ENCODE peak calls at places on chromosome X, in four cellular contexts. F is psoas muscle, S is testis, V is cardiac fibroblast. K is an unnamed sample.

GRCh38 chrX:42028113-42028512 is 104.8 kb upstream of the CASK start:
- DNase-seq in F (no peak), S (peak), V (no peak), K (peak)

GRCh38 chrX:68432648-68433047 is 647 bp downstream of the OPHN1 start:
- DNase-seq in F (no peak), S (no peak), V (peak), K (no peak)

GRCh38 chrX:105267167-105267566 is 46.7 kb upstream of the TEX13A start:
- DNase-seq in F (no peak), S (no peak), V (no peak), K (no peak)

GRCh38 chrX:106894392-106894909 is 8.7 kb downstream of the RIPPLY1 start:
- DNase-seq in F (peak), S (peak), V (peak), K (peak)

GRCh38 chrX:47200385-47201150 is 6.9 kb downstream of the UBA1 start:
- DNase-seq in F (peak), S (no peak), V (peak), K (no peak)

GRCh38 chrX:10278716-10279115 is 121.9 kb downstream of the CLCN4 start:
- DNase-seq in F (no peak), S (no peak), V (no peak), K (no peak)

GRCh38 chrX:22135171-22135711 is 103.1 kb downstream of the PHEX start:
- DNase-seq in F (no peak), S (no peak), V (peak), K (no peak)

GRCh38 chrX:36930491-36930890 is 77.7 kb upstream of the FAM47C start:
- DNase-seq in F (no peak), S (no peak), V (no peak), K (no peak)

GRCh38 chrX:1576201-1577101 is 15.0 kb upstream of the AKAP17A start:
- DNase-seq in F (no peak), S (no peak), V (no peak), K (no peak)

GRCh38 chrX:131728295-131729145 is 184.6 kb downstream of the OR13H1 start:
- DNase-seq in F (peak), S (peak), V (no peak), K (no peak)

GRCh38 chrX:114615765-114616164 is 31.9 kb downstream of the HTR2C start:
- DNase-seq in F (no peak), S (no peak), V (no peak), K (no peak)

DNA sequence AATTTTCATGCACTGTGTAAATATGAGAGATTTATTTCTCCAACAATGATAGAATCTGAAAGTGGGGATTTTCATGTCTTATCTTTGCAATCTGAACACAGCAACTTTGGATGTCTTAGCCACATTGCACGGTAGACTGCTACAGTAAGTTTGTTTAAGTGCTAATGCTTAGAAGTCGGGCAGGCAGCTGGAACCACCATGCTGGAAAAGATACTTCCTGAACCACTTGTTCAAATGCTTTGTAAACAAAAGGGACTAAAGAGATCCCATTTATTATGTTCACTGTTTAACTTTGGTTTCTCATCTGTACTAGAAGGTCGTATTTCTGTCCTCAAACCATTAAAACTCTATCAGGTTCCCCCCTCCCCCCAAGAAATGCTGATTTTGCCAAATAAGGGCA is 555.9 kb upstream of the DIPK2B start:
- DNase-seq in F (no peak), S (no peak), V (no peak), K (no peak)
- H3K4me3 ChIP-seq in F (no peak), S (no peak), V (no peak), K (no peak)

DNA sequence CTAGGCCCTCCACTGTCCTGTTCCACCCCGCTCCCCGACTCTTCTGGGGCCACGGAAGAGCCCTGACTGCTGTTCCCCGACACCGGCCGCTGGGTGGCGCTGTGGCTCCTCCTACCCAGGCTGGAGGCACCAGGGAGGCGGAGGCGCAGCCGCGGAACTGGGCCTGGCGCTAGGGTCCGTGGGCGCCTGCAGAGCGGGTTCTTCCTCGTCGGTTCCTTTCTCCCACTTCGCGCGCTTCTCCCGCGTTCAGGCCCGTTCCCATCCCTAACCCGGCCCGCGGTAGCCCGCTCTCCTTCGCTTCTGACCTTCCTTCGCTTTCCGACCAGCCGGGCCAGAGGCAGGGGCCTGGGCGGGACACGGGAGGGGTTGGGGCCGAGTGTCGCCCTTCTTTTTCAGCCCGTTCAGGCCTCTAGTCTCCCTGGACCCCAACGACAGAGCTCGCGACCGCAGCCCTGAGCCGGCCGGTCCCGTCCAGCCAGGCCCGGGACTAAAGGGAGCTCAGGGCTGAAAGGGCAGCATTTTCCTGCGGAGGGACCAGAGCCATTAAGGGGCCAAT is 34.3 kb downstream of the NALF2 start:
- DNase-seq in F (peak), S (peak), V (peak), K (peak)
- H3K4me3 ChIP-seq in F (peak), S (peak), V (peak), K (no peak)

DNA sequence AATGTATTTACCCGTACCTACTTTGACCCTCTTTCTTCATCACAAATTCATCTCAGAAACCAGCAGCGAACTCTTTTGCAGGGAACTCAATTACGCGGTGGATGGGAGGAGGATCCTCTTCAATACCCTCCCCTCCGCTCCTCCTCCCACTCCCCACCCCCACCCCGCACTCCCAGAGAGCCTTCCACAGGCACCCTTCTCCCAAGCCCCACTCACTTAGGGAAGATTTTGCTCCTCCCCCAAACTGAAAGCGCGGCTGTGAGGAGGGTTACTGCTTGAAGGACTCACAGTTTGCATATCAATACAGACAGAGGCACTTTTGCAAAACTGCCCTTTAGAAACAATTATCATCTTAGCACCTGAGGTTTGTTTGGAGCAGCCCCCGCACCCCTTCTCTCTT is 955 bp upstream of the IL1RAPL1 start:
- DNase-seq in F (no peak), S (no peak), V (peak), K (no peak)
- H3K4me3 ChIP-seq in F (peak), S (no peak), V (peak), K (no peak)

GRCh38 chrX:154373340-154374306 is 811 bp downstream of the FLNA start:
- DNase-seq in F (peak), S (peak), V (peak), K (no peak)
- H3K4me3 ChIP-seq in F (peak), S (peak), V (peak), K (no peak)

GRCh38 chrX:118115948-118116307 is 682 bp downstream of the KLHL13 start:
- DNase-seq in F (no peak), S (peak), V (no peak), K (no peak)
- H3K4me3 ChIP-seq in F (peak), S (peak), V (peak), K (no peak)

DNA sequence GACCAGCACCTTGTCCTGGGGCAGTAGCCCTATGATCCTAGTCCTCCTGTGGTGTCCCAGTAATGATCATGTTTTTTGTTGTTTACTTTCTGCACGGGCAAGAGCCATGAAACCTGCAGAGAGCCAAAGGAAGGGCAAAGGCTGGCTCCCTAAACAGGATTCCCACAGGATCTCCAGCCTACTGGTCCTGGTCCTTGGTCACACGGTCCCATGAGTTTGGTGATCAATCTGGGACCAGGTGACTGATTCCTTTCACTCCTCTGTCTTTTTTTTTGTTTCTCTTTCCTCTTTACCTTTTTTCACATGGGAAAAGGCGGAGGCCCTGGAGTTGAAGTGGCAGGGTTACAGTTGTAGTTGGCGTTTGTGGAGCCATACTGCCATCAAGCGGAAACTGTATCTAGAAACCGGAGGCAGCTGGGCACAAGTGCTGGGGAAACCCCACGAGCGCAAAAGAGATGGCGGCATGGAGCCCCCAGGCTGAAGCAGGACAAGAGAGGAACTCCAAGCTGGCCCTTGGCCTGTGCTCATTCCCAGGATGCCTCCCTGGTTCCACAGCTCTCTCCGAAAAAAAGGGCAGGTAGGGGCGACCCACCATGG is 34.6 kb downstream of the NBDY start:
- DNase-seq in F (peak), S (no peak), V (no peak), K (no peak)
- H3K4me3 ChIP-seq in F (peak), S (no peak), V (no peak), K (no peak)